ENCODE peak calls at places on chromosome 10, in six cellular contexts. L, W, K, O, I and A are unnamed samples.

GRCh38 chr10:77457266-77457665 is 180.3 kb downstream of the KCNMA1 start:
- DNase-seq in L (no peak), W (no peak), K (no peak), I (no peak), O (no peak), A (no peak)

GRCh38 chr10:129915526-129916378 is 48.3 kb downstream of the EBF3 start:
- DNase-seq in O (no peak), K (no peak), I (no peak), W (no peak), L (no peak), A (no peak)

GRCh38 chr10:121854809-121855445 is 72.9 kb downstream of the ATE1 start:
- DNase-seq in W (no peak), O (no peak), L (peak), K (no peak), I (no peak), A (no peak)

GRCh38 chr10:110498982-110499795 is 1.5 kb downstream of the DUSP5 start:
- DNase-seq in K (peak), I (no peak), L (peak), W (no peak), O (peak), A (no peak)

GRCh38 chr10:121106607-121107006 is 255.4 kb downstream of the WDR11 start:
- DNase-seq in O (no peak), K (no peak), L (no peak), I (no peak), W (no peak), A (no peak)

GRCh38 chr10:18681366-18681765 is 22.1 kb downstream of the ARL5B start:
- DNase-seq in O (no peak), L (no peak), W (no peak), I (no peak), K (peak), A (no peak)

GRCh38 chr10:3727268-3727667 is 57.7 kb downstream of the KLF6 start:
- DNase-seq in I (no peak), L (no peak), O (no peak), K (no peak), W (no peak), A (no peak)

GRCh38 chr10:52106895-52107294 is 207.2 kb upstream of the DKK1 start:
- DNase-seq in L (no peak), W (no peak), O (no peak), I (no peak), K (no peak), A (no peak)

GRCh38 chr10:17576768-17577167 is 40.4 kb downstream of the HACD1 start:
- DNase-seq in I (no peak), W (no peak), L (no peak), O (no peak), K (no peak), A (no peak)

GRCh38 chr10:62979921-62980320 is 153.2 kb upstream of the NRBF2 start:
- DNase-seq in W (no peak), K (no peak), L (no peak), O (no peak), I (no peak), A (no peak)

GRCh38 chr10:16724509-16724908 is 92.7 kb downstream of the RSU1 start:
- DNase-seq in O (no peak), W (no peak), I (no peak), K (no peak), L (no peak), A (no peak)

GRCh38 chr10:89337493-89337892 is 9.7 kb downstream of the IFIT3 start:
- DNase-seq in L (no peak), O (no peak), W (no peak), I (no peak), K (no peak), A (peak)

GRCh38 chr10:33143160-33143728 is 185.2 kb upstream of the ITGB1 start:
- DNase-seq in K (peak), L (peak), O (peak), W (no peak), I (no peak), A (no peak)

GRCh38 chr10:35386594-35387174 is 50.4 kb downstream of the CCNY start:
- DNase-seq in O (no peak), K (no peak), I (no peak), W (no peak), L (no peak), A (no peak)

GRCh38 chr10:15363031-15363430 is 8.1 kb downstream of the FAM171A1 start:
- DNase-seq in O (no peak), W (no peak), I (no peak), L (no peak), K (peak), A (peak)

GRCh38 chr10:90930070-90930837 is 9.4 kb upstream of the ANKRD1 start:
- DNase-seq in O (peak), W (no peak), I (no peak), K (peak), L (no peak), A (no peak)

GRCh38 chr10:69961168-69961863 is 91.3 kb upstream of the MACROH2A2 start:
- DNase-seq in W (no peak), L (no peak), O (no peak), K (no peak), I (no peak), A (peak)

GRCh38 chr10:127920319-127921074 is 13.6 kb downstream of the PTPRE start:
- DNase-seq in K (no peak), L (peak), O (no peak), I (no peak), W (no peak), A (no peak)

GRCh38 chr10:102814456-102814871 is 22.7 kb downstream of the CYP17A1 start:
- DNase-seq in I (no peak), K (no peak), O (no peak), L (peak), W (no peak), A (no peak)

DNA sequence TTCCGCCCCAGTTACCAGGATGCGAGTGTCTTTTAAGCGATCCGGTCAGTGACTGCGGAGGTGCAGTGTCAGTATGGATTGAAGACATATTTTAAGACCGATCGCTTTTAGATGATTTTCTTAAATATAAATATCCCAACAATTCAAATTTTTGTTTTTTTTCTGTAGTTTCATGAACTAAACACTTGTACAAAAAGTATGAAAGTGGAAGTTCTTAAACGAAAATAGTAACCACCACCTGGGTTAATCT is 858 bp downstream of the COMMD3 start:
- DNase-seq in I (no peak), O (no peak), W (no peak), K (no peak), L (no peak), A (no peak)
- H3K4me3 ChIP-seq in I (peak), O (peak), W (peak), K (peak), L (peak), A (peak)

GRCh38 chr10:97000487-97001182 is 168.5 kb downstream of the LCOR start:
- DNase-seq in I (no peak), W (no peak), O (no peak), K (no peak), L (no peak), A (no peak)
- TF ChIP-seq CTCF in I (no peak), W (no peak), O (no peak), K (no peak), L (peak), A (no peak)

DNA sequence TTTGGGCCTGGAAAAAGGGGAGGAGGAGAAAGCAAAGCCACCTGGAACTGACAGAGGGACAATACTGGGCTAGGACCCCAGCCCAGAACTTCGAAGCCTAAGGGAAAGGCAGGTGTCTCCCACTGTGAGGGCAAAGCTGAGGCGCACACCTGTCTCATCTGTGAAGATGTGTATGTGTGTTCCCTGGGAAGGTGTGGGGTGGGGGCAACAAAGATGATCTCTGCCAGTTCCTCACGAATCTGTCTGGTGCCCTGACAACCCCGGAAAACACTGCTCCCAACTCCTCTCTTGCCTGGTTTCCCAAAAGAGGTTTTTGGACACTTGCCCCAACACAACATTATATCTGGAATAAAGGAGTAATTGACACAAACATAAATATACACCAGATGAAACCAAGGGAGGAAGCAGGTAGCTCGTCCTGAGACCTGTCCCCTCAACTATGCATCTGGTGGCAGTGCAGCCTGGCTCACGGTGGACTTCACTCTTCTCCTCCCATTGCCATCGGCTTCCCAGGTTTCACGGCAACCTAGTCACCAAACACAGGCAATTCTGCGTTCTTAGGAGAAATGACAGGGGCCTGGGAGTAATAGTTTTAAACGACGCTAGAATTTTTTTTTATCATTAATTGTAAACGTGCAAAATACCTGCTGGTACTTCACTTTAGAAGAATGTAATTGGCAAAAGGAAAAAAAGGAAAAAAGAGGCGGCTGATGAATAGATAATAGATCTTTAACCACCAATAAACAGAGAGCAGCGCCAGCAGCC is 1.7 kb upstream of the EMX2 start:
- DNase-seq in K (no peak), O (no peak), W (no peak), I (no peak), L (no peak), A (no peak)
- H3K4me3 ChIP-seq in K (peak), O (no peak), W (no peak), I (no peak), L (no peak), A (peak)

GRCh38 chr10:97005349-97005748 is 173.3 kb downstream of the LCOR start:
- DNase-seq in O (no peak), I (no peak), K (no peak), L (no peak), W (no peak), A (no peak)
- TF ChIP-seq CTCF in O (no peak), I (no peak), K (no peak), L (no peak), W (no peak), A (no peak)

GRCh38 chr10:8990280-8990987 is 935.9 kb downstream of the GATA3 start:
- DNase-seq in K (no peak), O (no peak), I (no peak), W (no peak), L (no peak), A (no peak)

GRCh38 chr10:8993859-8994258 is 939.4 kb downstream of the GATA3 start:
- DNase-seq in K (no peak), O (no peak), W (no peak), I (no peak), L (no peak), A (no peak)

GRCh38 chr10:8986975-8987374 is 932.5 kb downstream of the GATA3 start:
- DNase-seq in L (no peak), I (no peak), O (no peak), K (no peak), W (no peak), A (no peak)

DNA sequence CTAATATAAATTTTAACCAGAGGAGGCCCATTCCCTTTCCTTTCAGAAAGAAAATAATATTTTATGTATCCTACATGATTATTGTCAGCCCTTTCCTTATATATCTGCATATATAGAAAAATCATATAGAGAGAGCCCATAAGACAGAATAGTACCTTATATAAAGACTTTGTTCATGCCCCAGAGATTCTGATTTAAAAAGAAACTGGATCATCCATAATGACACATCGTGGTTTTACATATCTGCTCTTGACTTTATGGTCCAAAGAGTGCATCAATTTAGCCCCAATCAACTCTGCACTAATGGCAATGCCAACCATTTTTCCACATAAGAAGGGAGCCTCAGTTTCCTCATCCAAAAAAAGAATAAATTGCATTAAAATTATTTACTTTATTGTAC is 937.5 kb downstream of the GATA3 start:
- DNase-seq in L (no peak), K (no peak), W (no peak), I (no peak), O (no peak), A (no peak)
- H3K4me3 ChIP-seq in L (no peak), K (no peak), W (no peak), I (no peak), O (no peak), A (no peak)

GRCh38 chr10:49222170-49222569 is 34.0 kb upstream of the TMEM273 start:
- DNase-seq in W (no peak), L (peak), I (no peak), K (no peak), O (no peak), A (no peak)
- TF ChIP-seq CTCF in W (no peak), L (no peak), I (no peak), K (no peak), O (no peak), A (no peak)

DNA sequence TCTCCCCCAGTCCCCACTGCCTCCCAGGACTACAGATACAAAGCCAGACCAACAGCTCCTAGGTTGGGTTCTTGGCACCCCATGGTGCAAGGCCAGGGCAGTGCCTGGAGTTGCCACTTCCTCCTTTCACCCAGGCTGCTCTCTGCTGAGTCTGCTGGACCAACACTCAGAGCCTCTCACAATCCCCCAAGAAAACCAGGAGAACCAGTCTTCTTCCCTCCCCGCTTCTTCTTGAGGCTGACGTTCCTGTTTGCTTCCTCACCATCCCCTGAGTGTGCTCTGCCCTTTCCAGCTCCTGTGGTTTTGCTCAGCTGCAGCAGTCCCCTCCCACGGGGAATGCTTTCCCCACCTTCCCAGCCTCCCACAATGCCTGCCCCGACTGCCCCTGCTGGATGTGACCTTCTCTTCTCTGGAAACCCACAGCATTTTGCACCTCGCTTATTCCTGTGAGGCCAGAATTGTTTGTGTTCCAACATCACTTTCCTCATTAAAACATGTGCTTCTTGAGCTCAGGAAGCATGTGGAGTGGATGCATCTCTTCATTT is 89.9 kb downstream of the GOLGA7B start:
- DNase-seq in L (no peak), W (no peak), O (no peak), K (no peak), I (no peak), A (no peak)
- H3K4me3 ChIP-seq in L (no peak), W (no peak), O (no peak), K (no peak), I (no peak), A (no peak)

DNA sequence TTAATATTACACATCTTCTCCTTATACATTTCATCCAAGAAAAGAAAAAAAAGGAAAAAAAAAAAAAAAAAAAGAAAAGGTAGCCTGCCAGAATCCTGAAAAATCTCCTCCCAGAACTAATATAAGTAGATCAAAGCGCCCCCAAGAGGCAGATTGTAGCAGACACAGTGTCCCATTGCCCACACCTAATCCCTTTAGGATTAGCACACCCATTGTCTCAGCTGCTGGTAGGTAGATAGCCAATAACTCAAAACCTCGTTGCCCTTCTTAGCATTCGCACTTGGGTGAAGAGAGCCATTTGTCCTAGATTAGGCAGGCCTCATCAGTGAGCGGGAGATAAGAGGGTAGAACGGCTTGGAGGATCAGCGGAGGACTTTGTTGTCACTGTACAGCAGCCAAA is 100.2 kb upstream of the SORCS1 start:
- DNase-seq in L (peak), I (no peak), W (no peak), O (no peak), K (no peak), A (no peak)
- TF ChIP-seq CTCF in L (peak), I (no peak), W (no peak), O (no peak), K (no peak), A (peak)